ENCODE peak calls at places on chromosomes 5 and 9, in six cellular contexts. One of them, this sample, is unnamed.

GRCh38 chr9:135478191-135478590 is 1.4 kb upstream of the PPP1R26 start:
- DNase-seq in A549: no peak
- DNase-seq in endothelial cell of umbilical vein: no peak
- DNase-seq in IMR-90: no peak
- DNase-seq in H1: no peak
- DNase-seq in HepG2: no peak
- DNase-seq in this sample: no peak

GRCh38 chr9:91933556-91934352 is 16.3 kb downstream of the ROR2 start:
- DNase-seq in A549: no peak
- DNase-seq in endothelial cell of umbilical vein: no peak
- DNase-seq in IMR-90: peak; percentile 29
- DNase-seq in H1: no peak
- DNase-seq in HepG2: no peak
- DNase-seq in this sample: no peak

GRCh38 chr9:38337706-38338264 is 54.7 kb upstream of the ALDH1B1 start:
- DNase-seq in A549: no peak
- DNase-seq in endothelial cell of umbilical vein: no peak
- DNase-seq in IMR-90: no peak
- DNase-seq in H1: no peak
- DNase-seq in HepG2: no peak
- DNase-seq in this sample: no peak

GRCh38 chr9:16879416-16879815 is 8.9 kb upstream of the BNC2 start:
- DNase-seq in A549: no peak
- DNase-seq in endothelial cell of umbilical vein: no peak
- DNase-seq in IMR-90: peak; percentile 42
- DNase-seq in H1: no peak
- DNase-seq in HepG2: no peak
- DNase-seq in this sample: no peak

GRCh38 chr9:99752710-99753109 is 69.0 kb upstream of the NR4A3 start:
- DNase-seq in A549: no peak
- DNase-seq in endothelial cell of umbilical vein: no peak
- DNase-seq in IMR-90: peak; percentile 54
- DNase-seq in H1: no peak
- DNase-seq in HepG2: no peak
- DNase-seq in this sample: no peak

GRCh38 chr9:77843088-77843985 is 188.3 kb downstream of the GNAQ start:
- DNase-seq in A549: no peak
- DNase-seq in endothelial cell of umbilical vein: no peak
- DNase-seq in IMR-90: no peak
- DNase-seq in H1: no peak
- DNase-seq in HepG2: no peak
- DNase-seq in this sample: no peak

GRCh38 chr9:18721267-18722079 is 247.5 kb downstream of the ADAMTSL1 start:
- DNase-seq in A549: no peak
- DNase-seq in endothelial cell of umbilical vein: no peak
- DNase-seq in IMR-90: no peak
- DNase-seq in H1: no peak
- DNase-seq in HepG2: no peak
- DNase-seq in this sample: no peak

GRCh38 chr9:121362813-121363585 is 7.1 kb downstream of the STOM start:
- DNase-seq in A549: peak; percentile 48
- DNase-seq in endothelial cell of umbilical vein: peak; percentile 75
- DNase-seq in IMR-90: peak; percentile 52
- DNase-seq in H1: no peak
- DNase-seq in HepG2: no peak
- DNase-seq in this sample: no peak

GRCh38 chr9:127557466-127557869 is 54.6 kb upstream of the STXBP1 start:
- DNase-seq in A549: no peak
- DNase-seq in endothelial cell of umbilical vein: no peak
- DNase-seq in IMR-90: no peak
- DNase-seq in H1: no peak
- DNase-seq in HepG2: no peak
- DNase-seq in this sample: no peak

GRCh38 chr5:60332244-60333018 is 367.5 kb downstream of the DEPDC1B start:
- DNase-seq in A549: no peak
- DNase-seq in endothelial cell of umbilical vein: no peak
- DNase-seq in IMR-90: peak; percentile 37
- DNase-seq in H1: no peak
- DNase-seq in HepG2: no peak
- DNase-seq in this sample: no peak

GRCh38 chr5:9197881-9198260 is 348.0 kb downstream of the SEMA5A start:
- DNase-seq in A549: no peak
- DNase-seq in endothelial cell of umbilical vein: no peak
- DNase-seq in IMR-90: peak; percentile 70
- DNase-seq in H1: no peak
- DNase-seq in HepG2: no peak
- DNase-seq in this sample: no peak

GRCh38 chr9:94770344-94770743 is 43.8 kb downstream of the AOPEP start:
- DNase-seq in A549: no peak
- DNase-seq in endothelial cell of umbilical vein: no peak
- DNase-seq in IMR-90: no peak
- DNase-seq in H1: no peak
- DNase-seq in HepG2: no peak
- DNase-seq in this sample: no peak

GRCh38 chr5:27523629-27524028 is 485.2 kb upstream of the CDH9 start:
- DNase-seq in A549: no peak
- DNase-seq in endothelial cell of umbilical vein: no peak
- DNase-seq in IMR-90: no peak
- DNase-seq in H1: no peak
- DNase-seq in HepG2: no peak
- DNase-seq in this sample: no peak

GRCh38 chr9:104553261-104553660 is 15.7 kb upstream of the OR13C8 start:
- DNase-seq in A549: no peak
- DNase-seq in endothelial cell of umbilical vein: no peak
- DNase-seq in IMR-90: no peak
- DNase-seq in H1: no peak
- DNase-seq in HepG2: no peak
- DNase-seq in this sample: no peak

GRCh38 chr9:14827805-14828204 is 82.4 kb downstream of the FREM1 start:
- DNase-seq in A549: no peak
- DNase-seq in endothelial cell of umbilical vein: no peak
- DNase-seq in IMR-90: no peak
- DNase-seq in H1: no peak
- DNase-seq in HepG2: no peak
- DNase-seq in this sample: no peak

GRCh38 chr5:111998871-111999270 is 241.9 kb upstream of the NREP start:
- DNase-seq in A549: no peak
- DNase-seq in endothelial cell of umbilical vein: no peak
- DNase-seq in IMR-90: no peak
- DNase-seq in H1: no peak
- DNase-seq in HepG2: no peak
- DNase-seq in this sample: no peak

GRCh38 chr5:158819840-158820620 is 279.7 kb downstream of the EBF1 start:
- DNase-seq in A549: no peak
- DNase-seq in endothelial cell of umbilical vein: no peak
- DNase-seq in IMR-90: peak; percentile 33
- DNase-seq in H1: no peak
- DNase-seq in HepG2: no peak
- DNase-seq in this sample: no peak

GRCh38 chr9:2583308-2584013 is 38.1 kb upstream of the VLDLR start:
- DNase-seq in A549: no peak
- DNase-seq in endothelial cell of umbilical vein: no peak
- DNase-seq in IMR-90: no peak
- DNase-seq in H1: no peak
- DNase-seq in HepG2: no peak
- DNase-seq in this sample: no peak

GRCh38 chr5:80982093-80982492 is 21.9 kb downstream of the RASGRF2 start:
- DNase-seq in A549: no peak
- DNase-seq in endothelial cell of umbilical vein: no peak
- DNase-seq in IMR-90: no peak
- DNase-seq in H1: no peak
- DNase-seq in HepG2: no peak
- DNase-seq in this sample: no peak

DNA sequence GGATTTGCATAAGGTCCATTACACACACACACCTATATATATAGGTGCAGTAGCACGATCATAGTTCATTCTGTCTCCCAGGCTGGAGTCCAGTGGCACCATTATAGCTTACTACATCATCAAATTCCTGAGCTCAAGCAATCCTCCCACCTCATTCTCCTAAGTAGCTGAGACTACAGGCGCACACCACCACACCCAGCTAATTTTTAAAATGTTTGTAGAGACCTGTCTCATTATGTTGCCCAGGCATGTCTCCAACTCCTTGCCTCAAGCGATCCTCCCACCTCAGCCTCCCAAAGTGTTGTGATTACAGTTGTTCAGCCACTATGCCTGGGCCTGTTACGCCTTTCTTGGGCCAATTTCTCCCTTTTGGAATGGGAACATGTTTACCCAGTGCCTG is 39.7 kb downstream of the DNAJB5 start:
- DNase-seq in A549: no peak
- DNase-seq in endothelial cell of umbilical vein: no peak
- DNase-seq in IMR-90: no peak
- DNase-seq in H1: no peak
- DNase-seq in HepG2: no peak
- DNase-seq in this sample: no peak
- H3K4me2 ChIP-seq in A549: no peak overlapping the region
- H3K4me2 ChIP-seq in endothelial cell of umbilical vein: no peak overlapping the region
- H3K4me2 ChIP-seq in IMR-90: no peak overlapping the region
- H3K4me2 ChIP-seq in H1: no peak overlapping the region
- H3K4me2 ChIP-seq in HepG2: no peak overlapping the region
- H3K4me2 ChIP-seq in this sample: no peak overlapping the region

GRCh38 chr9:34046784-34047379 is 1.8 kb downstream of the UBAP2 start:
- DNase-seq in A549: no peak
- DNase-seq in endothelial cell of umbilical vein: peak; percentile 62
- DNase-seq in IMR-90: peak; percentile 10
- DNase-seq in H1: no peak
- DNase-seq in HepG2: no peak
- DNase-seq in this sample: no peak
- TF ChIP-seq POLR2A in A549: no peak
- TF ChIP-seq POLR2A in endothelial cell of umbilical vein: no peak
- TF ChIP-seq POLR2A in IMR-90: no peak
- TF ChIP-seq POLR2A in H1: no peak
- TF ChIP-seq POLR2A in HepG2: no peak
- TF ChIP-seq POLR2A in this sample: no peak

DNA sequence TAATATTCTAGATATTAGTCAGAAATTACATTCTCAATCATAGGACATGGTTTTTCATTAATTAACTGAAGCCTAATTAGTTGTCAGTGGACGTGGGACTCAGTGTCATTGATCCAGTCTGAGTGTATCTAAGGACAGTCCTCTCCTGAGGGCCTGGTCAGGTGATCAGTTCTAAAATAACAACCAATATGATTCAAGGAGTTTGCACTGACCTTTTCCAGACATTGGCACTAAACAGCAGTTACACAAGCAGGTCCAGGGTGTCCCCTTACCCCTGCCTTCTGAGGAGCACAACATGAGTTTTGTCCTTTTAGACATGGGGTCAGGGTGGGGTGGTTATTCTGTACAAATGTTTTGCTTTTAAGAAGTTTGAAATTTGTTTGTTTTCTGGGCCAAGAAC is 97.8 kb downstream of the CMYA5 start:
- DNase-seq in A549: no peak
- DNase-seq in endothelial cell of umbilical vein: no peak
- DNase-seq in IMR-90: no peak
- DNase-seq in H1: no peak
- DNase-seq in HepG2: no peak
- DNase-seq in this sample: no peak
- H3K27ac ChIP-seq in A549: no peak overlapping the region
- H3K27ac ChIP-seq in endothelial cell of umbilical vein: no peak overlapping the region
- H3K27ac ChIP-seq in IMR-90: no peak overlapping the region
- H3K27ac ChIP-seq in H1: no peak overlapping the region
- H3K27ac ChIP-seq in HepG2: no peak overlapping the region
- H3K27ac ChIP-seq in this sample: no peak overlapping the region

GRCh38 chr9:88342246-88342645 is 46.0 kb upstream of the SPIN1 start:
- DNase-seq in A549: no peak
- DNase-seq in endothelial cell of umbilical vein: no peak
- DNase-seq in IMR-90: peak; percentile 12
- DNase-seq in H1: no peak
- DNase-seq in HepG2: no peak
- DNase-seq in this sample: no peak
- H3K4me2 ChIP-seq in A549: no peak overlapping the region
- H3K4me2 ChIP-seq in endothelial cell of umbilical vein: no peak overlapping the region
- H3K4me2 ChIP-seq in IMR-90: no peak overlapping the region
- H3K4me2 ChIP-seq in H1: no peak overlapping the region
- H3K4me2 ChIP-seq in HepG2: no peak overlapping the region
- H3K4me2 ChIP-seq in this sample: no peak overlapping the region